ENCODE peak calls at places on chromosomes 5 and 9, in eight cellular contexts. Z is NCI-H1092 treated with DMSO at 0.1 percent for 48 hours; E is cardiac muscle cell; J is stimulated activated CD4-positive, alpha-beta T cell treated with anti-CD3 and anti-CD28 coated beads, Interleukin-15, amount 100 ng/mL, for 24 hours; R is kidney glomerular epithelial cell; B is midbrain; H is T-helper 22 cell; P is Daoy. T is an unnamed sample.

GRCh38 chr5:112228672-112229071 is 190.4 kb downstream of the EPB41L4A start:
- DNase-seq in Z (no peak), E (peak; percentile 87), J (no peak), R (peak; percentile 88), B (no peak), H (no peak), P (peak; percentile 65), T (no peak)

GRCh38 chr5:91383027-91383955 is at the start of gene ARRDC3:
- DNase-seq in Z (peak; percentile 95), E (peak; percentile 97), J (peak; percentile 96), R (peak; percentile 97), B (peak; percentile 96), H (peak; percentile 88), P (peak; percentile 99), T (peak; percentile 93)

GRCh38 chr9:89501311-89501898 is 3.5 kb upstream of the SEMA4D start:
- DNase-seq in Z (no peak), E (no peak), J (no peak), R (no peak), B (no peak), H (no peak), P (no peak), T (no peak)

GRCh38 chr5:172052454-172053236 is 46.2 kb upstream of the FBXW11 start:
- DNase-seq in Z (no peak), E (peak; percentile 96), J (no peak), R (peak; percentile 17), B (no peak), H (no peak), P (peak; percentile 44), T (no peak)

GRCh38 chr5:134084166-134084565 is 30.3 kb upstream of the TCF7 start:
- DNase-seq in Z (no peak), E (no peak), J (no peak), R (no peak), B (no peak), H (no peak), P (no peak), T (no peak)

GRCh38 chr5:143002459-143003327 is 232.5 kb downstream of the ARHGAP26 start:
- DNase-seq in Z (peak; percentile 32), E (peak; percentile 98), J (peak; percentile 63), R (peak; percentile 59), B (peak; percentile 40), H (peak; percentile 60), P (peak; percentile 66), T (no peak)

GRCh38 chr9:90821697-90822096 is 20.1 kb downstream of the SYK start:
- DNase-seq in Z (no peak), E (no peak), J (no peak), R (peak; percentile 63), B (no peak), H (no peak), P (peak; percentile 60), T (no peak)

GRCh38 chr5:472076-472655 is 29.2 kb downstream of the EXOC3 start:
- DNase-seq in Z (peak; percentile 25), E (peak; percentile 20), J (peak; percentile 41), R (no peak), B (no peak), H (no peak), P (peak; percentile 34), T (no peak)

GRCh38 chr5:151221574-151221973 is 2.3 kb downstream of the CCDC69 start:
- DNase-seq in Z (no peak), E (no peak), J (no peak), R (no peak), B (no peak), H (no peak), P (peak; percentile 40), T (no peak)

GRCh38 chr9:110877376-110877775 is 160.9 kb downstream of the LPAR1 start:
- DNase-seq in Z (no peak), E (no peak), J (no peak), R (no peak), B (no peak), H (no peak), P (no peak), T (no peak)

GRCh38 chr9:113589890-113590289 is 126.4 kb downstream of the RGS3 start:
- DNase-seq in Z (no peak), E (peak; percentile 68), J (no peak), R (no peak), B (no peak), H (no peak), P (peak; percentile 50), T (no peak)

GRCh38 chr9:126126807-126127206 is 199.8 kb upstream of the MVB12B start:
- DNase-seq in Z (no peak), E (no peak), J (no peak), R (no peak), B (no peak), H (no peak), P (no peak), T (no peak)

GRCh38 chr9:86181379-86182315 is 77.8 kb downstream of the C9orf153 start:
- DNase-seq in Z (no peak), E (no peak), J (no peak), R (no peak), B (no peak), H (no peak), P (peak; percentile 31), T (no peak)

GRCh38 chr9:2480255-2480837 is 141.2 kb upstream of the VLDLR start:
- DNase-seq in Z (no peak), E (no peak), J (no peak), R (no peak), B (no peak), H (no peak), P (no peak), T (no peak)